ENCODE peak calls at places on chromosome 1, in ten cellular contexts. V, W, T, X, C, L, S, D, U and O are unnamed samples.

GRCh38 chr1:110187139-110187890 is 22.8 kb upstream of the KCNC4 start:
- DNase-seq in S (peak; percentile 69), T (no peak), L (no peak), W (no peak), V (no peak), U (no peak), D (no peak), X (no peak), C (no peak), O (no peak)

GRCh38 chr1:187051618-187052232 is 223.0 kb downstream of the PLA2G4A start:
- DNase-seq in D (no peak), C (no peak), S (peak; percentile 48), L (no peak), V (peak; percentile 59), X (peak; percentile 51), W (no peak), U (no peak), T (no peak), O (peak; percentile 42)

GRCh38 chr1:48225579-48225978 is 3.1 kb downstream of the SLC5A9 start:
- DNase-seq in C (no peak), S (no peak), L (no peak), D (no peak), V (no peak), U (no peak), W (no peak), X (no peak), T (no peak), O (no peak)

GRCh38 chr1:21594935-21595897 is 73.9 kb downstream of the RAP1GAP start:
- DNase-seq in L (peak; percentile 38), V (peak; percentile 34), X (no peak), U (no peak), S (no peak), C (peak; percentile 66), D (peak; percentile 74), T (peak; percentile 25), W (no peak), O (peak; percentile 85)

GRCh38 chr1:214584805-214585766 is 17.9 kb upstream of the CENPF start:
- DNase-seq in S (peak; percentile 74), W (no peak), D (no peak), U (peak; percentile 40), C (no peak), L (no peak), X (no peak), T (no peak), V (peak; percentile 19), O (peak; percentile 37)

GRCh38 chr1:205849619-205850355 is at the start of gene PM20D1:
- DNase-seq in W (peak; percentile 81), S (peak; percentile 71), L (peak; percentile 40), U (peak; percentile 8), T (peak; percentile 65), D (no peak), C (peak; percentile 56), V (no peak), X (no peak), O (peak; percentile 75)

GRCh38 chr1:238468068-238468467 is 577.3 kb upstream of the ZP4 start:
- DNase-seq in X (no peak), W (no peak), L (no peak), S (no peak), V (no peak), D (no peak), C (no peak), T (no peak), U (no peak), O (no peak)

GRCh38 chr1:211944733-211945500 is 90.4 kb downstream of the INTS7 start:
- DNase-seq in T (no peak), S (peak; percentile 96), V (no peak), U (no peak), W (no peak), X (no peak), D (no peak), C (no peak), L (no peak), O (peak; percentile 51)

GRCh38 chr1:37233606-37234005 is 199.3 kb upstream of the GRIK3 start:
- DNase-seq in U (no peak), L (no peak), D (no peak), C (no peak), T (no peak), W (no peak), S (no peak), V (no peak), X (no peak), O (no peak)

GRCh38 chr1:175885247-175885646 is 141.9 kb upstream of the TNR start:
- DNase-seq in W (no peak), S (no peak), T (no peak), D (no peak), V (no peak), C (no peak), L (no peak), X (no peak), U (no peak), O (no peak)

GRCh38 chr1:236608930-236609726 is 4.8 kb upstream of the HEATR1 start:
- DNase-seq in S (peak; percentile 42), W (peak; percentile 35), D (peak; percentile 68), C (peak; percentile 44), L (no peak), X (peak; percentile 13), V (peak; percentile 22), T (no peak), U (no peak), O (peak; percentile 58)

GRCh38 chr1:51421961-51422360 is 91.6 kb upstream of the TTC39A start:
- DNase-seq in W (no peak), X (peak; percentile 14), L (no peak), U (peak; percentile 24), C (no peak), V (peak; percentile 60), S (no peak), D (no peak), T (no peak), O (peak; percentile 78)

GRCh38 chr1:93446837-93447451 is 974 bp upstream of the FNBP1L start:
- DNase-seq in T (no peak), V (no peak), U (no peak), D (no peak), X (peak; percentile 73), W (peak; percentile 31), S (peak; percentile 93), L (no peak), C (no peak), O (no peak)

GRCh38 chr1:12549460-12550349 is 68.3 kb downstream of the DHRS3 start:
- DNase-seq in D (no peak), W (peak; percentile 90), T (no peak), X (no peak), C (peak; percentile 62), U (peak; percentile 91), V (no peak), L (no peak), S (peak; percentile 97), O (peak; percentile 47)

GRCh38 chr1:206579747-206580437 is 32.4 kb downstream of the EIF2D start:
- DNase-seq in T (peak; percentile 73), V (peak; percentile 90), W (peak; percentile 41), X (no peak), D (no peak), C (peak; percentile 68), U (no peak), L (peak; percentile 75), S (no peak), O (no peak)

GRCh38 chr1:18203645-18204044 is 96.0 kb downstream of the IGSF21 start:
- DNase-seq in C (no peak), W (no peak), L (no peak), U (no peak), D (no peak), V (no peak), S (no peak), T (no peak), X (no peak), O (no peak)

GRCh38 chr1:206757524-206758266 is 12.9 kb upstream of the IL19 start:
- DNase-seq in L (no peak), D (no peak), W (no peak), V (peak; percentile 92), X (no peak), T (no peak), S (no peak), U (no peak), C (no peak), O (no peak)

GRCh38 chr1:221809101-221810029 is 67.5 kb upstream of the DUSP10 start:
- DNase-seq in W (no peak), U (no peak), C (no peak), S (no peak), V (peak; percentile 39), T (no peak), D (no peak), L (no peak), X (no peak), O (no peak)

GRCh38 chr1:169124459-169124858 is 18.0 kb downstream of the ATP1B1 start:
- DNase-seq in U (no peak), L (no peak), T (no peak), V (no peak), W (no peak), S (peak; percentile 39), C (no peak), D (no peak), X (no peak), O (no peak)

GRCh38 chr1:235835226-235835625 is 31.5 kb downstream of the LYST start:
- DNase-seq in L (no peak), C (no peak), W (peak; percentile 62), X (no peak), D (no peak), V (no peak), T (no peak), S (no peak), U (no peak), O (no peak)